ENCODE peak calls at places on chromosomes 1 and 21, in five cellular contexts. P is fibroblast of mammary gland; S is IMR-90; R is astrocyte of the cerebellum; A is CD8-positive, alpha-beta T cell. M is an unnamed sample.

GRCh38 chr1:247453256-247453655 is 4.6 kb downstream of the OR2B11 start:
- DNase-seq in A (no peak), R (no peak), P (no peak), S (no peak), M (no peak)

GRCh38 chr1:245156736-245157505 is 2.1 kb downstream of the KIF26B start:
- DNase-seq in R (peak), S (peak), A (no peak), P (peak), M (no peak)

GRCh38 chr1:227066999-227067398 is 126.9 kb downstream of the COQ8A start:
- DNase-seq in S (no peak), A (no peak), P (no peak), R (no peak), M (no peak)

GRCh38 chr1:26349196-26349885 is 4.6 kb downstream of the CRYBG2 start:
- DNase-seq in P (peak), R (no peak), A (no peak), S (peak), M (no peak)

GRCh38 chr1:233865902-233866301 is 38.6 kb upstream of the SLC35F3 start:
- DNase-seq in R (no peak), S (no peak), A (no peak), P (no peak), M (no peak)

GRCh38 chr1:8094481-8095241 is 68.6 kb upstream of the ERRFI1 start:
- DNase-seq in S (peak), R (peak), A (no peak), P (peak), M (no peak)

GRCh38 chr1:236394905-236395779 is 1.1 kb downstream of the EDARADD start:
- DNase-seq in P (no peak), R (no peak), S (no peak), A (peak), M (peak)

GRCh38 chr1:58249729-58250586 is 296.6 kb downstream of the OMA1 start:
- DNase-seq in R (peak), S (peak), P (peak), A (no peak), M (no peak)

GRCh38 chr1:76186617-76187016 is 112.1 kb downstream of the ST6GALNAC3 start:
- DNase-seq in S (no peak), A (no peak), R (no peak), P (no peak), M (no peak)

GRCh38 chr1:33692216-33693188 is 171.4 kb upstream of the HMGB4 start:
- DNase-seq in P (no peak), A (no peak), R (no peak), S (no peak), M (no peak)

GRCh38 chr21:46641656-46642055 is 6.2 kb downstream of the PRMT2 start:
- DNase-seq in S (no peak), R (no peak), A (no peak), P (no peak), M (no peak)

GRCh38 chr21:17387030-17387617 is 125.7 kb upstream of the CXADR start:
- DNase-seq in R (peak), S (peak), A (no peak), P (peak), M (no peak)

GRCh38 chr1:156387899-156388813 is 19.1 kb downstream of the RHBG start:
- DNase-seq in S (no peak), P (no peak), R (no peak), A (no peak), M (no peak)

GRCh38 chr1:109113787-109114568 is at the start of gene ELAPOR1:
- DNase-seq in R (no peak), S (peak), A (peak), P (no peak), M (peak)

GRCh38 chr21:42594616-42595280 is 58.7 kb upstream of the PDE9A start:
- DNase-seq in P (peak), S (no peak), A (no peak), R (no peak), M (no peak)

GRCh38 chr1:204741440-204741839 is 55.9 kb upstream of the LRRN2 start:
- DNase-seq in P (no peak), R (no peak), A (no peak), S (no peak), M (no peak)

GRCh38 chr1:204744102-204744501 is 58.6 kb upstream of the LRRN2 start:
- DNase-seq in P (no peak), S (no peak), A (no peak), R (no peak), M (no peak)

GRCh38 chr1:204740354-204740753 is 54.8 kb upstream of the LRRN2 start:
- DNase-seq in R (no peak), P (no peak), A (no peak), S (no peak), M (no peak)

GRCh38 chr1:204738506-204738905 is 53.0 kb upstream of the LRRN2 start:
- DNase-seq in A (no peak), S (no peak), P (no peak), R (no peak), M (no peak)

DNA sequence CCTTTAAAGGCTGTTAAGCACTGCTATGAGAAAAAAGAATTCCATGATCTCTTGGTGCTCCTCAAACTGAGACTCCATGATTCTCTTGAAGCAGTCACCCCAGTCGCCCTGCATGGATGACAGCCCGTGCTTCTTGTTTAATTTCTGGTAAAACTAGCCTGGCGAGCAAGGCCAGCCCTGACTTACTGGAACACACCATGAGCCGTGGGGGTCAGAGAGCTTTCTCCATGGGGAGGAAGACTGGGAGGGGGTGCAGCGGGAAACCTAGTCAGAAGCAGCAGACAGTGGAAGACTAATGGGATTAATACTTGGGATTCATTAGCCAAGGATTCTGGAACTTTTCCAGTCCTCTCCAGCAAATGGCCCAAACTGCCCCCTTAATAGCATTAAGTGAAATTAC is 57.1 kb upstream of the LRRN2 start:
- DNase-seq in S (no peak), R (no peak), A (no peak), P (no peak), M (no peak)
- TF ChIP-seq CTCF in S (no peak), R (no peak), A (no peak), P (no peak), M (no peak)

DNA sequence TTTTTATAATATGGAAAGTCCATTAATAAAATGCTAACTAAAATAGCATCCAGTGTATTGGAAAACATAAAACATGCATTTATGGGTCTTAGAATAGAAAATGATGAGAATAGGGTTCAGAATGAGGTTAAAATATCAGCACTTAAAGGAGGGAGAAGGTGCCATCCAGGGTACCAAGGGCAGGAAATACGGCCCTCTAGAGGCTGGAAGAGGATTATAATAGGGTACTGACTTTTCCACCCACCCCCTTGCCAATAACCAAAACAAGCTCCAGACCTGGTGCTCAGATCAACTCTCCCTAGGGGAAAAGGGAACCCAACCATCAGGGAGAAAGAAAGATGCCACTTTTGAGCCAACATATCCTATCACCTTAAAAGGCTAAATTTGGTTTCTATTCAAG is 26.7 kb downstream of the ASTN1 start:
- DNase-seq in R (no peak), P (no peak), A (no peak), S (no peak), M (no peak)
- TF ChIP-seq CTCF in R (no peak), P (no peak), A (no peak), S (no peak), M (no peak)

DNA sequence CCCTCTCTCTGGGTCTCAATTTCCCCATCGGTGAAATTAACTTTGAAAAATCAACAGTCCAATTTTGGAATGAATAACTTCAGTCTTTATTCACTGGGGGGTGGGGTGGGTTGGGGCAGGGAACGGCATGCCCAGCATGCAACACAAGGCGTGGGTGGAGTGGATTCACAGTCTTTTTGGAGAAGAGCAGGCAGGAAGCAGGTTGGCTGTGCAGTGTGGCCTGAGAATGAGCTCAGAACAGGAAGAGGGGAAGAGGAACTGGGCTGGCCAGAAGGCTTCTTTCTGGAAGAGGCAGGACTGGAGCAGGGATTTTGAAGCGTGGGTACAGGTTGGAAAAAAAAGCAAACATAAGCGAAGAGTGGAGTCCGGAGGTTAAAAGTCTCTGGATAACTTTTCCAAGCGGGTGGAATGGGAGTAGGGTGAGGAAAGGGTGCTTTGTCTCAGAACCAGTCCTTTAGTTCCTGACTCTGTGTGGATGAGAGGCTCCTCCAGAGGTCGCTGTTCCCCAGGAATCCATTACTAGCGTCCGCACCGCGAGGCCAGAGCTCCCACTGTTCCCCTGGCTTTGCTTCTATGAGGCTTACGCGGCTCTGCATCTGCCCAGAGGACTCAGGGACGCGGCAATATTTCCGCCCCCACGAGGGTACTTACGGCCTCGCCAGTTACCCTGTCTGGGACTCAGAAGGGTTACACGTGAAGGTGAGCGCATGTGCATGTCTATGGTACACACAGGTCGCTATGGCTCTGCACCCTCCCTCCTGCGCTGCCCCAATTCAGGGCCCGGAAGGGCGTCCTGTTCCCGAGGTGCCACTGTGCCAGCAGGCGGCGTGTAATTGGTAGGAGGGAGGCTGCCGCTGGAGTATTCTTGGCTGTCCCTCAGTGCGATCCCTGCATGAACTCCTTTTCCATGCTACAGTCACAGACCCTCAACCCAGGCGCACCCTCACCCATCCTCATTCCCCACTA is 5.5 kb upstream of the FOXD2 start:
- DNase-seq in P (peak), S (peak), R (peak), A (peak), M (no peak)
- TF ChIP-seq CTCF in P (peak), S (peak), R (peak), A (peak), M (no peak)

GRCh38 chr1:100433563-100433962 is 81.3 kb downstream of the CDC14A start:
- DNase-seq in A (no peak), P (no peak), R (no peak), S (no peak), M (no peak)

GRCh38 chr1:100428160-100428559 is 75.9 kb downstream of the CDC14A start:
- DNase-seq in R (no peak), A (no peak), S (peak), P (peak), M (no peak)

GRCh38 chr1:100430368-100430767 is 78.1 kb downstream of the CDC14A start:
- DNase-seq in S (no peak), A (no peak), R (no peak), P (no peak), M (no peak)
- TF ChIP-seq CTCF in S (no peak), A (no peak), R (no peak), P (no peak), M (no peak)

DNA sequence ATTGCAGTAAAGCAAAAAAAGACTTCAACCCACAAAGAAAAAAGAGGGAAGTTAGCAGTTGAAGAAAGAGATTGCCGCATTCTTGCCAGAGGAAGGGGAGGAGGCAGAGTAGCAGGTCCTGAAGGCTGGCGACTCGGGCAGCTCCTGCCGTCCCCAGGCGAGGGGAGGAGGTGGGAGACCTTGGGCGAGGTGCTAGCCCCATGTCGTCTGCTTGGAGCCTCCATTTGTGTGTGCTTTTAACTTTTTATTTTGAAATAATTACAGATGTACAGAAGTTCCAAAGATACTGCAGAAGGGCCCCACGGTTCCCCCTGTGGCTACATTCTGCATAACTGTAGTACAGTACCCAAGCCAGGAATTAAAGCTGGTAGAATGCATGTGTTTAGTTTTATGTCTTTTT is 6.8 kb downstream of the TRPM2 start:
- DNase-seq in R (no peak), S (no peak), P (no peak), A (no peak), M (no peak)
- TF ChIP-seq CTCF in R (no peak), S (no peak), P (no peak), A (peak), M (no peak)

DNA sequence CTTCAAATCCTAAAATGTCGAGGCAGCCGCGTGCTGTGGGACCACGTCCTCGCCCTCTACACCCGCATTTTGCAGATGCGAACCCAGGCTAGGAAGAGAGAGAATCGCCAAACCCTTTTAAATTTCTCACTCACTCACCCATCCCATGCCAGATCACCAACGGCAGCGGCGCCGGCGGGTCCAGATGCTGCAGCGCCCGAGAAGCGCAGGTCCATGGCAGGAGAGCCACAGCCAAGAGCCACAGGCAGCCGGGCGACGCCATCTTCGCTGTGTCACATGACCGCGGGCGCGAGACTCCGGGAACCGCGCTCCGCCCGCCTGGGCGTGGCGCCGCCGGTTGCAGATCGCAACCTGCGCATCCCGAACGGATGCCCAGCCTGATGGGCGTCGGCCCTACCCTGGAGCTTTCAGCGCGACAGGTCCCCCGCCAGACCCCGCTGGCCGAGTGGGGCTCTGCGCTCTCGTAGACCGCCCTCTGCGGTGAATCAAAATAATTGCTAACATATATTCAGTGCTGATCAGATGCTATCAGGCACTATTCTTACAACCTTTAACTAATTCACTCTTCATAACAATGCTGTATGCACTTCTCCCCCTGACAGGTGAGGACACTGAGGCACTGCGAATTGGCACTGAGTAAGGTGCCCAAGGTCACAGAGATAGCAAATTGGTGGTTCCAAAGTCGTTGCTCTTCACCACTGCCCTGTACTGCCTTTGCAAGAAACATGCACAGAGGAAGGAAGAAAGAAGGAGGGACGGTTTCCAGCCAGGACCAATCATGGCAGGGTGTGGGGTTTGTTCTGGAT is at the start of gene PPT1:
- DNase-seq in P (peak), S (peak), A (peak), R (no peak), M (peak)
- TF ChIP-seq CTCF in P (peak), S (peak), A (peak), R (peak), M (no peak)